ENCODE peak calls at places on chromosomes 6 and 20, in nine cellular contexts. One of them, this sample, is unnamed. For H3K4me1, the result is how much of the 10 kb centered on the place peaks cover.

GRCh38 chr6:153125032-153125431 is 6.0 kb downstream of the RGS17 start:
- DNase-seq in mucosa of descending colon: no peak
- DNase-seq in stomach: no peak
- DNase-seq in adipocyte: no peak
- DNase-seq in left ventricle myocardium inferior: no peak
- DNase-seq in left lung: no peak
- DNase-seq in thyroid gland: no peak
- DNase-seq in psoas muscle: no peak
- DNase-seq in breast epithelium: no peak
- DNase-seq in this sample: no peak

GRCh38 chr6:170345662-170346061 is 39.1 kb downstream of the FAM120B start:
- DNase-seq in left lung: no peak
- DNase-seq in breast epithelium: no peak
- DNase-seq in stomach: no peak
- DNase-seq in mucosa of descending colon: no peak
- DNase-seq in adipocyte: no peak
- DNase-seq in thyroid gland: no peak
- DNase-seq in left ventricle myocardium inferior: no peak
- DNase-seq in psoas muscle: no peak
- DNase-seq in this sample: no peak

GRCh38 chr6:125507987-125508655 is 206.4 kb upstream of the HDDC2 start:
- DNase-seq in thyroid gland: peak
- DNase-seq in mucosa of descending colon: no peak
- DNase-seq in psoas muscle: no peak
- DNase-seq in left ventricle myocardium inferior: no peak
- DNase-seq in adipocyte: peak
- DNase-seq in left lung: no peak
- DNase-seq in stomach: no peak
- DNase-seq in breast epithelium: no peak
- DNase-seq in this sample: peak

GRCh38 chr6:167270499-167271307 is 20.4 kb upstream of the UNC93A start:
- DNase-seq in breast epithelium: no peak
- DNase-seq in thyroid gland: no peak
- DNase-seq in left lung: no peak
- DNase-seq in stomach: no peak
- DNase-seq in psoas muscle: no peak
- DNase-seq in mucosa of descending colon: peak
- DNase-seq in left ventricle myocardium inferior: no peak
- DNase-seq in adipocyte: no peak
- DNase-seq in this sample: no peak

GRCh38 chr6:74248966-74249365 is 553.0 kb downstream of the CD109 start:
- DNase-seq in thyroid gland: no peak
- DNase-seq in left ventricle myocardium inferior: no peak
- DNase-seq in breast epithelium: no peak
- DNase-seq in adipocyte: no peak
- DNase-seq in left lung: no peak
- DNase-seq in mucosa of descending colon: no peak
- DNase-seq in stomach: no peak
- DNase-seq in psoas muscle: no peak
- DNase-seq in this sample: peak

GRCh38 chr20:41329435-41330342 is 10.9 kb upstream of the LPIN3 start:
- DNase-seq in psoas muscle: peak
- DNase-seq in breast epithelium: no peak
- DNase-seq in stomach: peak
- DNase-seq in left ventricle myocardium inferior: peak
- DNase-seq in adipocyte: peak
- DNase-seq in mucosa of descending colon: peak
- DNase-seq in thyroid gland: peak
- DNase-seq in left lung: peak
- DNase-seq in this sample: peak

GRCh38 chr6:128097019-128097418 is 196.2 kb upstream of the THEMIS start:
- DNase-seq in mucosa of descending colon: no peak
- DNase-seq in stomach: no peak
- DNase-seq in breast epithelium: no peak
- DNase-seq in psoas muscle: no peak
- DNase-seq in left lung: no peak
- DNase-seq in left ventricle myocardium inferior: no peak
- DNase-seq in adipocyte: no peak
- DNase-seq in thyroid gland: no peak
- DNase-seq in this sample: no peak

GRCh38 chr6:144012534-144012933 is 4.5 kb upstream of the PLAGL1 start:
- DNase-seq in breast epithelium: no peak
- DNase-seq in left lung: no peak
- DNase-seq in adipocyte: no peak
- DNase-seq in thyroid gland: no peak
- DNase-seq in psoas muscle: no peak
- DNase-seq in left ventricle myocardium inferior: no peak
- DNase-seq in stomach: no peak
- DNase-seq in mucosa of descending colon: no peak
- DNase-seq in this sample: no peak

GRCh38 chr6:169986171-169986847 is 234.9 kb downstream of the ERMARD start:
- DNase-seq in breast epithelium: peak
- DNase-seq in stomach: no peak
- DNase-seq in psoas muscle: no peak
- DNase-seq in left lung: no peak
- DNase-seq in left ventricle myocardium inferior: peak
- DNase-seq in mucosa of descending colon: peak
- DNase-seq in adipocyte: no peak
- DNase-seq in thyroid gland: no peak
- DNase-seq in this sample: no peak

GRCh38 chr6:56714982-56715456 is 72.3 kb upstream of the DST start:
- DNase-seq in stomach: no peak
- DNase-seq in left lung: no peak
- DNase-seq in psoas muscle: no peak
- DNase-seq in breast epithelium: no peak
- DNase-seq in adipocyte: peak
- DNase-seq in mucosa of descending colon: no peak
- DNase-seq in thyroid gland: no peak
- DNase-seq in left ventricle myocardium inferior: no peak
- DNase-seq in this sample: peak

GRCh38 chr20:32116079-32116521 is 6.6 kb downstream of the TM9SF4 start:
- DNase-seq in left ventricle myocardium inferior: no peak
- DNase-seq in thyroid gland: no peak
- DNase-seq in psoas muscle: no peak
- DNase-seq in left lung: no peak
- DNase-seq in stomach: no peak
- DNase-seq in mucosa of descending colon: no peak
- DNase-seq in adipocyte: no peak
- DNase-seq in breast epithelium: no peak
- DNase-seq in this sample: peak

GRCh38 chr6:128963561-128963960 is 80.6 kb downstream of the LAMA2 start:
- DNase-seq in adipocyte: no peak
- DNase-seq in psoas muscle: no peak
- DNase-seq in thyroid gland: no peak
- DNase-seq in stomach: no peak
- DNase-seq in breast epithelium: no peak
- DNase-seq in left ventricle myocardium inferior: no peak
- DNase-seq in mucosa of descending colon: no peak
- DNase-seq in left lung: no peak
- DNase-seq in this sample: no peak

GRCh38 chr6:164807125-164807524 is 502.3 kb downstream of the C6orf118 start:
- DNase-seq in breast epithelium: no peak
- DNase-seq in psoas muscle: no peak
- DNase-seq in mucosa of descending colon: no peak
- DNase-seq in left lung: no peak
- DNase-seq in left ventricle myocardium inferior: no peak
- DNase-seq in adipocyte: no peak
- DNase-seq in stomach: no peak
- DNase-seq in thyroid gland: no peak
- DNase-seq in this sample: no peak

GRCh38 chr20:4795394-4795793 is 73.7 kb downstream of the PRND start:
- DNase-seq in left ventricle myocardium inferior: no peak
- DNase-seq in left lung: no peak
- DNase-seq in psoas muscle: no peak
- DNase-seq in mucosa of descending colon: no peak
- DNase-seq in adipocyte: peak
- DNase-seq in breast epithelium: no peak
- DNase-seq in stomach: no peak
- DNase-seq in thyroid gland: no peak
- DNase-seq in this sample: peak

GRCh38 chr20:33838035-33838864 is 27.1 kb downstream of the CHMP4B start:
- DNase-seq in adipocyte: no peak
- DNase-seq in mucosa of descending colon: peak
- DNase-seq in thyroid gland: no peak
- DNase-seq in left ventricle myocardium inferior: no peak
- DNase-seq in breast epithelium: no peak
- DNase-seq in left lung: no peak
- DNase-seq in stomach: no peak
- DNase-seq in psoas muscle: no peak
- DNase-seq in this sample: no peak

GRCh38 chr20:50346372-50347347 is 156.0 kb downstream of the CEBPB start:
- DNase-seq in adipocyte: peak
- DNase-seq in breast epithelium: peak
- DNase-seq in stomach: peak
- DNase-seq in left ventricle myocardium inferior: peak
- DNase-seq in left lung: peak
- DNase-seq in psoas muscle: peak
- DNase-seq in mucosa of descending colon: peak
- DNase-seq in thyroid gland: peak
- DNase-seq in this sample: peak

GRCh38 chr20:64056889-64057627 is 5.9 kb upstream of the TCEA2 start:
- DNase-seq in stomach: no peak
- DNase-seq in psoas muscle: no peak
- DNase-seq in breast epithelium: no peak
- DNase-seq in left lung: no peak
- DNase-seq in left ventricle myocardium inferior: no peak
- DNase-seq in thyroid gland: no peak
- DNase-seq in mucosa of descending colon: no peak
- DNase-seq in adipocyte: no peak
- DNase-seq in this sample: no peak

GRCh38 chr20:1818895-1819294 is 76.3 kb upstream of the SIRPA start:
- DNase-seq in mucosa of descending colon: no peak
- DNase-seq in breast epithelium: no peak
- DNase-seq in adipocyte: no peak
- DNase-seq in left lung: no peak
- DNase-seq in stomach: no peak
- DNase-seq in psoas muscle: no peak
- DNase-seq in left ventricle myocardium inferior: no peak
- DNase-seq in thyroid gland: no peak
- DNase-seq in this sample: no peak

GRCh38 chr6:139124887-139125672 is 9.8 kb upstream of the HECA start:
- DNase-seq in left ventricle myocardium inferior: peak
- DNase-seq in thyroid gland: peak
- DNase-seq in breast epithelium: no peak
- DNase-seq in stomach: peak
- DNase-seq in mucosa of descending colon: peak
- DNase-seq in psoas muscle: peak
- DNase-seq in left lung: peak
- DNase-seq in adipocyte: peak
- DNase-seq in this sample: peak

GRCh38 chr6:39881851-39882566 is 52.3 kb downstream of the MOCS1 start:
- DNase-seq in psoas muscle: no peak
- DNase-seq in adipocyte: peak
- DNase-seq in thyroid gland: no peak
- DNase-seq in breast epithelium: no peak
- DNase-seq in left ventricle myocardium inferior: no peak
- DNase-seq in mucosa of descending colon: no peak
- DNase-seq in stomach: no peak
- DNase-seq in left lung: no peak
- DNase-seq in this sample: no peak

GRCh38 chr20:64064145-64064698 is 1.2 kb downstream of the TCEA2 start:
- DNase-seq in left ventricle myocardium inferior: no peak
- DNase-seq in adipocyte: peak
- DNase-seq in breast epithelium: no peak
- DNase-seq in left lung: no peak
- DNase-seq in thyroid gland: no peak
- DNase-seq in psoas muscle: no peak
- DNase-seq in mucosa of descending colon: no peak
- DNase-seq in stomach: peak
- DNase-seq in this sample: no peak

DNA sequence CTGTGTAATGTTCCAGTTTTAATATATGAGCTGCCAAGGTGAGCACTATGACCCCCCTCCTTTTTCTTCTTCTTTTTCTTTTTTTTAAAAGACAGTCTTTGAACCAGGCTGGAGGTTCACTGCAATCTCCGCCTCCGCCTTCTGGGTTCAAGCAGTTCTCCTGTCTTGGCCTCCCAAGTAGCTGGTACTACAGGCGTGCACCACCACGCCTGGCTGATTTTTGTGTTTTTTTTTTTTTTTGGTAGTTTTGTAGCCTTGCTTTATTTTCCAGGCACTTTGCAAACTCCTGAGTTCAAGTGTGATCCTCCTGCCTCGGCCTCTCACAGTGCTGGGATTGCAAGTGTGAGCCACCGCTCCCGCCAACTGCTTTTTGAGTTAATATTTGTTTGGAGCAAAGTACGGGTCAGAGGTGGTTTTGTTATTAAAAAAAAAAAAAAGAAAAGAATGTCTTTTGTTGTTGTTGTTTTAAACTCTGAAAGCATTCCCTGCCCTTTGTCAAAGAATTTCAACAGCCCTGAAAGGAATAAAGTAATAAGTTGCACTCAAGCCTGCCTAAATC is 78.6 kb downstream of the JARID2 start:
- DNase-seq in thyroid gland: no peak
- DNase-seq in left ventricle myocardium inferior: no peak
- DNase-seq in left lung: no peak
- DNase-seq in psoas muscle: no peak
- DNase-seq in mucosa of descending colon: no peak
- DNase-seq in adipocyte: peak
- DNase-seq in stomach: no peak
- DNase-seq in breast epithelium: no peak
- DNase-seq in this sample: no peak
- H3K4me1 ChIP-seq in thyroid gland: under half
- H3K4me1 ChIP-seq in left ventricle myocardium inferior: half or more
- H3K4me1 ChIP-seq in left lung: under half
- H3K4me1 ChIP-seq in psoas muscle: under half
- H3K4me1 ChIP-seq in mucosa of descending colon: under half
- H3K4me1 ChIP-seq in adipocyte: under half
- H3K4me1 ChIP-seq in stomach: half or more
- H3K4me1 ChIP-seq in breast epithelium: under half
- H3K4me1 ChIP-seq in this sample: half or more

GRCh38 chr20:39784693-39785092 is 822.5 kb downstream of the DHX35 start:
- DNase-seq in stomach: no peak
- DNase-seq in thyroid gland: no peak
- DNase-seq in adipocyte: no peak
- DNase-seq in left ventricle myocardium inferior: no peak
- DNase-seq in psoas muscle: no peak
- DNase-seq in left lung: no peak
- DNase-seq in breast epithelium: no peak
- DNase-seq in mucosa of descending colon: no peak
- DNase-seq in this sample: no peak
- H3K4me1 ChIP-seq in stomach: under half
- H3K4me1 ChIP-seq in thyroid gland: under half
- H3K4me1 ChIP-seq in adipocyte: under half
- H3K4me1 ChIP-seq in left ventricle myocardium inferior: under half
- H3K4me1 ChIP-seq in psoas muscle: under half
- H3K4me1 ChIP-seq in left lung: under half
- H3K4me1 ChIP-seq in breast epithelium: under half
- H3K4me1 ChIP-seq in mucosa of descending colon: under half
- H3K4me1 ChIP-seq in this sample: under half

GRCh38 chr20:21101453-21102251 is 4.5 kb downstream of the LINC00237 start:
- DNase-seq in psoas muscle: peak
- DNase-seq in stomach: no peak
- DNase-seq in left lung: no peak
- DNase-seq in left ventricle myocardium inferior: no peak
- DNase-seq in adipocyte: no peak
- DNase-seq in thyroid gland: no peak
- DNase-seq in mucosa of descending colon: peak
- DNase-seq in breast epithelium: no peak
- DNase-seq in this sample: peak
- H3K4me1 ChIP-seq in psoas muscle: under half
- H3K4me1 ChIP-seq in stomach: half or more
- H3K4me1 ChIP-seq in left lung: under half
- H3K4me1 ChIP-seq in left ventricle myocardium inferior: half or more
- H3K4me1 ChIP-seq in adipocyte: under half
- H3K4me1 ChIP-seq in thyroid gland: under half
- H3K4me1 ChIP-seq in mucosa of descending colon: under half
- H3K4me1 ChIP-seq in breast epithelium: under half
- H3K4me1 ChIP-seq in this sample: under half

GRCh38 chr6:45445364-45445748 is 67.6 kb upstream of the SUPT3H start:
- DNase-seq in thyroid gland: no peak
- DNase-seq in left ventricle myocardium inferior: no peak
- DNase-seq in mucosa of descending colon: no peak
- DNase-seq in psoas muscle: no peak
- DNase-seq in left lung: no peak
- DNase-seq in stomach: no peak
- DNase-seq in breast epithelium: no peak
- DNase-seq in adipocyte: no peak
- DNase-seq in this sample: no peak
- H3K4me1 ChIP-seq in thyroid gland: under half
- H3K4me1 ChIP-seq in left ventricle myocardium inferior: under half
- H3K4me1 ChIP-seq in mucosa of descending colon: under half
- H3K4me1 ChIP-seq in psoas muscle: under half
- H3K4me1 ChIP-seq in left lung: under half
- H3K4me1 ChIP-seq in stomach: under half
- H3K4me1 ChIP-seq in breast epithelium: under half
- H3K4me1 ChIP-seq in adipocyte: under half
- H3K4me1 ChIP-seq in this sample: half or more

This sample was measured in A673.